ENCODE peak calls at places on chromosomes 1 and 21, in four cellular contexts. Z is K562, U is H1, K is GM12878. X is an unnamed sample.

GRCh38 chr1:234022302-234022701 is 117.8 kb downstream of the SLC35F3 start:
- DNase-seq in Z (no peak), U (no peak), K (no peak), X (no peak)

GRCh38 chr1:216224233-216224632 is 199.0 kb downstream of the USH2A start:
- DNase-seq in Z (no peak), U (no peak), K (no peak), X (no peak)

GRCh38 chr1:101235696-101236545 is 898 bp upstream of the S1PR1 start:
- DNase-seq in Z (no peak), U (peak; percentile 71), K (peak; percentile 90), X (peak; percentile 63)

GRCh38 chr1:114462963-114463362 is 48.0 kb downstream of the TRIM33 start:
- DNase-seq in Z (no peak), U (no peak), K (no peak), X (no peak)

GRCh38 chr1:162107911-162108310 is 38.4 kb downstream of the NOS1AP start:
- DNase-seq in Z (no peak), U (no peak), K (no peak), X (no peak)

GRCh38 chr1:79323240-79324025 is 316.9 kb upstream of the ADGRL4 start:
- DNase-seq in Z (no peak), U (no peak), K (no peak), X (no peak)

GRCh38 chr1:44316231-44316759 is 38.8 kb downstream of the ERI3 start:
- DNase-seq in Z (no peak), U (no peak), K (peak; percentile 25), X (no peak)

GRCh38 chr1:15524283-15525042 is 448 bp upstream of the CASP9 start:
- DNase-seq in Z (peak; percentile 98), U (peak; percentile 100), K (peak; percentile 88), X (peak; percentile 95)

GRCh38 chr1:40107290-40107959 is 10.4 kb upstream of the PPT1 start:
- DNase-seq in Z (no peak), U (no peak), K (no peak), X (no peak)

GRCh38 chr1:99069146-99069545 is 64.5 kb upstream of the PLPPR5 start:
- DNase-seq in Z (no peak), U (no peak), K (no peak), X (no peak)

GRCh38 chr1:155466996-155467395 is 95.6 kb downstream of the ASH1L start:
- DNase-seq in Z (no peak), U (no peak), K (no peak), X (no peak)

GRCh38 chr1:10637400-10637799 is 159.0 kb downstream of the CASZ1 start:
- DNase-seq in Z (no peak), U (no peak), K (no peak), X (peak; percentile 54)

GRCh38 chr1:228209657-228210056 is 1.8 kb downstream of the OBSCN start:
- DNase-seq in Z (no peak), U (no peak), K (no peak), X (no peak)

GRCh38 chr1:76786232-76786631 is 81.0 kb upstream of the ST6GALNAC5 start:
- DNase-seq in Z (no peak), U (no peak), K (no peak), X (no peak)

GRCh38 chr1:30316056-30316455 is 407.3 kb downstream of the MATN1 start:
- DNase-seq in Z (no peak), U (no peak), K (no peak), X (no peak)

GRCh38 chr1:40772146-40772770 is 11.3 kb upstream of the KCNQ4 start:
- DNase-seq in Z (no peak), U (no peak), K (no peak), X (no peak)

GRCh38 chr1:125064481-125064880 is 3879.7 kb downstream of the SRGAP2C start:
- DNase-seq in Z (no peak), U (no peak), K (no peak), X (no peak)

GRCh38 chr1:91742848-91743292 is 143.1 kb downstream of the TGFBR3 start:
- DNase-seq in Z (no peak), U (no peak), K (no peak), X (no peak)

GRCh38 chr1:236862615-236863211 is 67.6 kb downstream of the MTR start:
- DNase-seq in Z (no peak), U (no peak), K (no peak), X (no peak)

GRCh38 chr1:10530281-10530740 is 55.6 kb downstream of the PEX14 start:
- DNase-seq in Z (peak; percentile 41), U (peak; percentile 85), K (no peak), X (peak; percentile 73)

GRCh38 chr1:96845464-96845863 is 123.9 kb downstream of the PTBP2 start:
- DNase-seq in Z (peak; percentile 69), U (peak; percentile 74), K (no peak), X (no peak)

GRCh38 chr1:12610305-12610935 is 7.6 kb downstream of the DHRS3 start:
- DNase-seq in Z (no peak), U (no peak), K (no peak), X (no peak)

GRCh38 chr1:3788756-3789420 is 7.4 kb downstream of the LRRC47 start:
- DNase-seq in Z (no peak), U (no peak), K (no peak), X (no peak)

DNA sequence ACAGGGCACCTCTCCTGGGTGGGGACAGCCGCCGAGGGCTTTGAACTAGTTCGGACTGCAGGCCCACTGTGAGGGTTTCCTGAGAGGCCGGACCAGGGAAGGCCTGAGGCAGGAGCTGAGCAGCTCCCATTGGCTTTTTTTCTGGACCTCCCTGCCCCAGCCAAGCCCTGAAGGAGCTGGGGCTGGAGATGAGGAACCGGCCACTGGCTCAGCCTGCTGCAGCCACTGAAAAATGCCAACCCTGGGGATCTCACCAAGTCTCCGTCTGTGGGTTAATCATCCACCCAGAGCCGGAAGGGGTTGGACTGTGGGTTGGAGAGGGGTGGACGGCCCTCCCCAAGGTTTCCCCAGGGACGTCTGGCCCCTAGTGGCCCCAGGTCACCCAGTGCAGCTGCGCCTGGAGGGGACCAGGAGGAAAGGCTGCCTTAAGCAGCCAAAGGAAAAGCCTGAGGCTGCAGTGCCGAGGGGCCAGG is 2.5 kb downstream of the VWA1 start:
- DNase-seq in Z (no peak), U (no peak), K (peak; percentile 42), X (peak; percentile 19)
- TF ChIP-seq RFX5 in Z (no peak), U (no peak), K (no peak), X (no peak)

GRCh38 chr1:54874079-54874830 is 12.7 kb downstream of the DHCR24 start:
- DNase-seq in Z (no peak), U (no peak), K (no peak), X (no peak)
- TF ChIP-seq NRF1 in Z (no peak), U (no peak), K (no peak), X (no peak)

GRCh38 chr1:179094826-179095225 is 13.0 kb downstream of the TOR3A start:
- DNase-seq in Z (no peak), U (no peak), K (no peak), X (no peak)
- TF ChIP-seq RFX5 in Z (no peak), U (no peak), K (no peak), X (no peak)

GRCh38 chr1:85330206-85330605 is 53.8 kb upstream of the BCL10 start:
- DNase-seq in Z (no peak), U (no peak), K (no peak), X (no peak)
- TF ChIP-seq NRF1 in Z (no peak), U (no peak), K (no peak), X (no peak)

DNA sequence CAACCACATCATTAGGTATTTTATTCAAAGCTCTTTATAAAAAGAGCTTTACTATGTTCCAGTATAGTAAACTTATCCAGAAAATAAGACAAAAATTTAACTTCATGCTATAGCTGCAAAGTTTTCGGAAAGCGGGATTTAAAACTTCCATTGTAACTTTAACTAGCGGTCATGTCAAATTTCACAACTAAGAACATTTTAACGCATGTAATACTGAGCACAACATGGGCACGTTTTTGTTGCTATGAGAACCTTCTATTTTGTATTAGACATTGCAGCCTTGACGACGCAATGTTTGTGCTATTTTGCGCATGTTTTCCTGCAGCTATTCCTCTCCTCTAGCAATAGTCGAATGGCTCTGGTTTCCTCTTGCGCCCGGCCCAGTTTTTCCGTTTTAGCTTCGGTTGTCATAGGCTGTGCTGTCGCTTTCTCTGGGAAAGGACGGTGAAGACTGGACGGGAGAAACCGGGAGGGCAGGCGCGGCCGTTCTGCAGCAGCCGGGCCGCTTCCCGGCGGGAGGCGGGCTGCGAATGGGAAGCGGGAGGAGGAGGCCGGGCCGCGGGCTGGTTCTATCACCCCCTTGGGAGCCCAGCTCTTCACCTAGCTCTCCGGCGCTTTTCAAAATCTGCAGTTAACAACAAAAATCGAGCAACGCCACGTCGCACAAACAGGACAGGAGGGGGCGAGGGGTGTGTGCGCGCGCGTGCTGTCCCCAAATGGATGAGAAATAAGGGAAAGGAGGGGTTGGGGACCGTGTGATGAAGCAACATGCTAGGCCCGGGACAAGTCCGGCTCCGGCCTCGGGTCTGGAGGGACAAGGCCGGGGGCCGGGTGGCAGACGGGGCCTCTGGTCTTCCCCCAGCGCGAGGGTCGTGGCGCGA is 105.3 kb upstream of the HNRNPU start:
- DNase-seq in Z (no peak), U (no peak), K (no peak), X (peak; percentile 73)
- TF ChIP-seq RFX5 in Z (no peak), U (no peak), K (no peak), X (no peak)

GRCh38 chr1:110545492-110545891 is 26.5 kb upstream of the KCNA10 start:
- DNase-seq in Z (no peak), U (no peak), K (no peak), X (no peak)

GRCh38 chr1:110541996-110542395 is 23.0 kb upstream of the KCNA10 start:
- DNase-seq in Z (no peak), U (no peak), K (no peak), X (no peak)

GRCh38 chr1:110540891-110541685 is 22.1 kb upstream of the KCNA10 start:
- DNase-seq in Z (no peak), U (no peak), K (no peak), X (no peak)

GRCh38 chr1:110544753-110545152 is 25.8 kb upstream of the KCNA10 start:
- DNase-seq in Z (no peak), U (no peak), K (no peak), X (no peak)

GRCh38 chr1:110542730-110543129 is 23.8 kb upstream of the KCNA10 start:
- DNase-seq in Z (peak; percentile 30), U (no peak), K (no peak), X (no peak)
- TF ChIP-seq NRF1 in Z (no peak), U (no peak), K (no peak), X (no peak)

GRCh38 chr21:45366476-45366875 is 38.5 kb upstream of the COL18A1 start:
- DNase-seq in Z (no peak), U (no peak), K (no peak), X (no peak)

GRCh38 chr21:45365608-45366241 is 39.2 kb upstream of the COL18A1 start:
- DNase-seq in Z (no peak), U (no peak), K (no peak), X (no peak)

GRCh38 chr21:45363921-45364463 is 41.0 kb upstream of the COL18A1 start:
- DNase-seq in Z (peak; percentile 72), U (no peak), K (peak; percentile 8), X (no peak)

GRCh38 chr21:45364464-45365185 is 40.3 kb upstream of the COL18A1 start:
- DNase-seq in Z (no peak), U (no peak), K (no peak), X (no peak)

GRCh38 chr21:45365186-45365607 is 39.8 kb upstream of the COL18A1 start:
- DNase-seq in Z (no peak), U (no peak), K (no peak), X (no peak)
- TF ChIP-seq RFX5 in Z (no peak), U (no peak), K (no peak), X (no peak)